ENCODE peak calls at places on chromosomes 12 and 14, in ten cellular contexts. U is stomach; O is pancreas; E is cardiac fibroblast; T is left ventricle myocardium inferior; I is foreskin fibroblast; D is fibroblast of mammary gland; H is HFF-Myc; C is CD8-positive, alpha-beta T cell; M is lower lobe of right lung. Z is an unnamed sample.

GRCh38 chr12:53048033-53048779 is 1.7 kb upstream of the TNS2 start:
- DNase-seq in U (peak), O (peak), E (no peak), T (peak), I (peak), D (no peak), H (no peak), C (no peak), M (peak), Z (no peak)

GRCh38 chr12:67540920-67541624 is 107.5 kb upstream of the DYRK2 start:
- DNase-seq in U (no peak), O (no peak), E (no peak), T (no peak), I (no peak), D (peak), H (no peak), C (no peak), M (no peak), Z (no peak)

GRCh38 chr12:5096241-5096880 is 52.7 kb downstream of the KCNA5 start:
- DNase-seq in U (no peak), O (no peak), E (peak), T (no peak), I (peak), D (peak), H (peak), C (no peak), M (no peak), Z (peak)

GRCh38 chr12:45290218-45290609 is 74.3 kb downstream of the ANO6 start:
- DNase-seq in U (no peak), O (no peak), E (peak), T (no peak), I (peak), D (peak), H (peak), C (no peak), M (no peak), Z (peak)

GRCh38 chr14:89912667-89913211 is 41.8 kb downstream of the EFCAB11 start:
- DNase-seq in U (no peak), O (no peak), E (peak), T (no peak), I (peak), D (peak), H (peak), C (no peak), M (peak), Z (peak)

GRCh38 chr12:38904932-38905479 is 385 bp downstream of the CPNE8 start:
- DNase-seq in U (peak), O (peak), E (peak), T (peak), I (peak), D (peak), H (no peak), C (peak), M (peak), Z (peak)

GRCh38 chr12:118357327-118358007 is 15.2 kb downstream of the TAOK3 start:
- DNase-seq in U (no peak), O (no peak), E (peak), T (no peak), I (peak), D (peak), H (peak), C (peak), M (no peak), Z (peak)

GRCh38 chr14:24095196-24096068 is 1.3 kb downstream of the PCK2 start:
- DNase-seq in U (no peak), O (no peak), E (peak), T (peak), I (peak), D (peak), H (peak), C (peak), M (peak), Z (peak)

GRCh38 chr14:90553298-90553920 is 156.6 kb downstream of the CALM1 start:
- DNase-seq in U (no peak), O (no peak), E (no peak), T (no peak), I (no peak), D (no peak), H (no peak), C (no peak), M (no peak), Z (no peak)

GRCh38 chr14:32800320-32800719 is 138.4 kb upstream of the NPAS3 start:
- DNase-seq in U (no peak), O (no peak), E (no peak), T (no peak), I (no peak), D (no peak), H (no peak), C (no peak), M (no peak), Z (no peak)

GRCh38 chr14:72699852-72700257 is 194.0 kb downstream of the DPF3 start:
- DNase-seq in U (no peak), O (no peak), E (peak), T (peak), I (peak), D (peak), H (no peak), C (no peak), M (peak), Z (peak)

GRCh38 chr12:82124711-82125110 is 233.5 kb downstream of the CCDC59 start:
- DNase-seq in U (no peak), O (no peak), E (no peak), T (no peak), I (peak), D (peak), H (no peak), C (no peak), M (no peak), Z (peak)

GRCh38 chr12:99611117-99611516 is 36.4 kb upstream of the GARIN6 start:
- DNase-seq in U (no peak), O (no peak), E (no peak), T (no peak), I (no peak), D (peak), H (no peak), C (no peak), M (no peak), Z (no peak)

GRCh38 chr14:77574446-77575125 is 41.9 kb downstream of the SPTLC2 start:
- DNase-seq in U (no peak), O (no peak), E (no peak), T (no peak), I (peak), D (peak), H (no peak), C (no peak), M (no peak), Z (peak)

GRCh38 chr14:84181072-84181471 is 1348.9 kb upstream of the FLRT2 start:
- DNase-seq in U (no peak), O (no peak), E (no peak), T (no peak), I (no peak), D (no peak), H (no peak), C (no peak), M (no peak), Z (no peak)

GRCh38 chr12:46389130-46389616 is 16.6 kb upstream of the SLC38A2 start:
- DNase-seq in U (no peak), O (no peak), E (peak), T (no peak), I (peak), D (peak), H (peak), C (no peak), M (no peak), Z (peak)

GRCh38 chr14:105060751-105061427 is 4.3 kb downstream of the GPR132 start:
- DNase-seq in U (peak), O (peak), E (no peak), T (peak), I (no peak), D (no peak), H (no peak), C (peak), M (peak), Z (no peak)

GRCh38 chr14:29454026-29454693 is 473.5 kb downstream of the PRKD1 start:
- DNase-seq in U (no peak), O (no peak), E (no peak), T (no peak), I (no peak), D (peak), H (no peak), C (no peak), M (no peak), Z (no peak)

GRCh38 chr14:66575014-66575413 is 67.1 kb downstream of the GPHN start:
- DNase-seq in U (no peak), O (no peak), E (no peak), T (no peak), I (no peak), D (no peak), H (no peak), C (no peak), M (no peak), Z (no peak)

GRCh38 chr12:55927588-55928502 is at the start of gene PYM1:
- DNase-seq in U (peak), O (peak), E (peak), T (peak), I (peak), D (peak), H (peak), C (peak), M (peak), Z (peak)

GRCh38 chr14:72745546-72745945 is 148.4 kb downstream of the DPF3 start:
- DNase-seq in U (no peak), O (no peak), E (peak), T (no peak), I (peak), D (peak), H (no peak), C (no peak), M (no peak), Z (peak)

GRCh38 chr12:32839828-32840227 is 56.7 kb downstream of the PKP2 start:
- DNase-seq in U (no peak), O (no peak), E (no peak), T (no peak), I (no peak), D (no peak), H (no peak), C (no peak), M (no peak), Z (no peak)

GRCh38 chr14:36555998-36556743 is 26.2 kb downstream of the NKX2-8 start:
- DNase-seq in U (no peak), O (no peak), E (no peak), T (no peak), I (no peak), D (no peak), H (no peak), C (no peak), M (no peak), Z (no peak)

GRCh38 chr12:85029456-85029855 is 6.6 kb downstream of the TSPAN19 start:
- DNase-seq in U (no peak), O (no peak), E (peak), T (no peak), I (no peak), D (peak), H (no peak), C (no peak), M (no peak), Z (peak)

GRCh38 chr12:23813206-23813605 is 136.3 kb downstream of the SOX5 start:
- DNase-seq in U (no peak), O (no peak), E (no peak), T (no peak), I (no peak), D (no peak), H (no peak), C (no peak), M (no peak), Z (no peak)

GRCh38 chr14:36130186-36130585 is 46.3 kb downstream of the PTCSC3 start:
- DNase-seq in U (no peak), O (no peak), E (no peak), T (no peak), I (no peak), D (no peak), H (no peak), C (no peak), M (no peak), Z (no peak)

GRCh38 chr14:58656671-58657411 is 19.1 kb downstream of the DACT1 start:
- DNase-seq in U (no peak), O (no peak), E (no peak), T (no peak), I (no peak), D (no peak), H (no peak), C (no peak), M (no peak), Z (no peak)

GRCh38 chr14:95262511-95262891 is 57.2 kb downstream of the CLMN start:
- DNase-seq in U (no peak), O (no peak), E (no peak), T (no peak), I (no peak), D (no peak), H (no peak), C (no peak), M (no peak), Z (no peak)

GRCh38 chr14:104016873-104017650 is 68.4 kb upstream of the ASPG start:
- DNase-seq in U (no peak), O (no peak), E (no peak), T (no peak), I (no peak), D (no peak), H (no peak), C (no peak), M (no peak), Z (no peak)

DNA sequence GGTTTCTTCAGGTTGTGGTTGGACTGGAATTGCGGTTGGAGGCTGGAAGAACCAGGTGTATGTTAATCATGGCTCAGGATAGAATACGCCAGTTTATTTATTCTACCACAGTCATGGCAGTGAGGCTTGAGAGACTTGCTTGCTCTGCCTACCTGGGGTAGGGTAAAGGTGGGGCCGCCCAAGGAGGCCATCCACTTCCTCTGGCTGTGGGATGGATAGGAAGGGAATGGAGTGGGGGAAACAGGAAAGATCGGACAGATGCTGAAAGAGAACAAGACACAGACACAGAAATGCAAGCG is 8.1 kb downstream of the SHMT2 start:
- DNase-seq in U (no peak), O (peak), E (no peak), T (no peak), I (no peak), D (no peak), H (no peak), C (no peak), M (no peak), Z (no peak)
- H3K4me3 ChIP-seq in U (no peak), O (no peak), E (no peak), T (peak), I (no peak), D (no peak), H (no peak), C (no peak), M (no peak), Z (no peak)

DNA sequence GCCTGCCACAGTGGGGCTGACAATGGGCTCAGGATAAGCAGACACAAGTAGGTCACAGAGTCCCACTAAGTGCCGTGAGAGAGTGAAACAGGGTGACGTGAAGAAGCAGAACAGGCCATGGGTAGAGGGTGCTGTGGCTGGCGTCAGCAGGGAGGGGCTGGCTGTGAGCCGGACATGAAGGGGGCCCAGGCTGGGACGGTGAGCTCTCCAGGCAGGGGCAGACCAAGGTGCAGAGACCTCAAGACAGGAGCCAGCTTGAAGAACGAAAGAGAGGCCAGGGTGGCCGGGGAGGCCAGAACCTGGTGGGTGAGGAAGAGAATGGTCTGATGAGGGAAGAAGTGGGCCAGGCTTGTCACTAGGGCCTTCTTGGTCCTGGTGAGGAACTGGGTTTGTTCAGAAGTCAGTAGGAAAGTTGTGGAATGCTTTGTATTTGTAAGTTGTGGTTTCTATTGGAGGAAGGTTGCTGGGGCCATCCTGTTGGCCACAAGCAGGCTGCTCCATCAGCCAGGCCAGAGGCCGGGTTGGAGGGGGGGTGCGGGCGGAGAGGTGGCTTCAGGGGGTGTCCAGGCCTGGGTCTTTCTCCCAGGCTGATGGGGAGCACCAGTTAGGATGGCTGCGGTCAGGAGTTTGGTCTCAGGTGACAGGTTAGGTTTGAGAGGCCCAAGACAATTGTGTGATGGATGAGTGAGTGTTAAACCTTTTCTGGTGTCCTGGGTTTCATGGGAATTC is 21.4 kb upstream of the MLXIP start:
- DNase-seq in U (no peak), O (no peak), E (no peak), T (no peak), I (no peak), D (no peak), H (no peak), C (no peak), M (no peak), Z (no peak)
- TF ChIP-seq CTCF in U (no peak), O (no peak), E (no peak), T (no peak), I (no peak), D (no peak), H (no peak), C (no peak), M (no peak), Z (no peak)

DNA sequence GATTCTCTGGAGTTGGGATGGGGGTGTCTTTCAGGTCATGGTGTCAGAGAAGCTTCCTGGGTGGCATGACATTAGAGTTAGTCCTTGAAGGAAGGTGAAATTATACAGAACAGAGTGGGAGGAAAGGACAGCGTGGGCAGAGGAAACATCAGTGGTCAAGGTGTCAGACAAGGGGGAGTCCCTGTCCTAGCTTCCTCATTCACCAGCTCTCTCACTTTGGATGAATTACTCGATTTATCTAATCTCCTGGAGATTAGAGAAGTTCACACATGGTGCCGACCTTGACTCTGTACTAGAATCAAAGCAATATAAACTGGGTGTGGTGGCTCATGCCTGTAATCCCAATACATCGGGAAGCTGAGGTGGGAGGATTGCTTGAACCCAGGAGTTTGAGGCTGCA is 492.9 kb downstream of the VRK1 start:
- DNase-seq in U (no peak), O (no peak), E (no peak), T (no peak), I (no peak), D (no peak), H (no peak), C (no peak), M (no peak), Z (no peak)
- H3K4me3 ChIP-seq in U (no peak), O (no peak), E (no peak), T (no peak), I (no peak), D (no peak), H (no peak), C (no peak), M (no peak), Z (no peak)

GRCh38 chr12:113461666-113462065 is 10.0 kb downstream of the LHX5 start:
- DNase-seq in U (no peak), O (no peak), E (peak), T (no peak), I (no peak), D (peak), H (no peak), C (no peak), M (no peak), Z (peak)

GRCh38 chr12:113462880-113463745 is 8.6 kb downstream of the LHX5 start:
- DNase-seq in U (no peak), O (no peak), E (no peak), T (no peak), I (no peak), D (no peak), H (no peak), C (no peak), M (no peak), Z (no peak)

GRCh38 chr12:113459981-113460380 is 11.7 kb downstream of the LHX5 start:
- DNase-seq in U (no peak), O (no peak), E (no peak), T (no peak), I (no peak), D (no peak), H (no peak), C (no peak), M (no peak), Z (no peak)

GRCh38 chr12:113463746-113464743 is 7.6 kb downstream of the LHX5 start:
- DNase-seq in U (no peak), O (no peak), E (no peak), T (no peak), I (no peak), D (no peak), H (no peak), C (no peak), M (no peak), Z (no peak)

GRCh38 chr12:113462117-113462774 is 9.4 kb downstream of the LHX5 start:
- DNase-seq in U (peak), O (peak), E (peak), T (peak), I (peak), D (peak), H (peak), C (peak), M (peak), Z (peak)
- TF ChIP-seq CTCF in U (peak), O (peak), E (peak), T (peak), I (peak), D (peak), H (peak), C (peak), M (peak), Z (peak)

GRCh38 chr14:69587389-69587788 is 12.7 kb upstream of the CCDC177 start:
- DNase-seq in U (peak), O (no peak), E (no peak), T (no peak), I (no peak), D (no peak), H (no peak), C (no peak), M (no peak), Z (no peak)

GRCh38 chr14:69595336-69595735 is 16.1 kb upstream of the SUSD6 start:
- DNase-seq in U (no peak), O (no peak), E (no peak), T (no peak), I (no peak), D (no peak), H (no peak), C (no peak), M (no peak), Z (no peak)

GRCh38 chr14:69592923-69593677 is 18.3 kb upstream of the SUSD6 start:
- DNase-seq in U (no peak), O (no peak), E (peak), T (no peak), I (no peak), D (peak), H (peak), C (no peak), M (no peak), Z (peak)
- H3K4me3 ChIP-seq in U (peak), O (no peak), E (peak), T (peak), I (peak), D (no peak), H (no peak), C (no peak), M (no peak), Z (no peak)

GRCh38 chr14:34981743-34982420 is 910 bp upstream of the SRP54 start:
- DNase-seq in U (no peak), O (no peak), E (peak), T (no peak), I (peak), D (no peak), H (no peak), C (peak), M (no peak), Z (peak)

GRCh38 chr14:34985740-34986139 is 2.9 kb downstream of the SRP54 start:
- DNase-seq in U (no peak), O (no peak), E (no peak), T (no peak), I (no peak), D (no peak), H (no peak), C (no peak), M (no peak), Z (no peak)

GRCh38 chr14:34980337-34980900 is 2.4 kb upstream of the SRP54 start:
- DNase-seq in U (no peak), O (no peak), E (no peak), T (no peak), I (no peak), D (no peak), H (no peak), C (no peak), M (no peak), Z (no peak)

GRCh38 chr14:34983148-34983760 is 462 bp downstream of the SRP54 start:
- DNase-seq in U (no peak), O (no peak), E (no peak), T (no peak), I (no peak), D (no peak), H (no peak), C (no peak), M (no peak), Z (no peak)

GRCh38 chr14:34982421-34983147 is at the start of gene SRP54:
- DNase-seq in U (peak), O (peak), E (peak), T (peak), I (peak), D (peak), H (peak), C (peak), M (peak), Z (peak)
- TF ChIP-seq CTCF in U (no peak), O (no peak), E (peak), T (no peak), I (no peak), D (peak), H (no peak), C (no peak), M (no peak), Z (peak)